ENCODE peak calls at places on chromosomes 6 and 20, in nine cellular contexts. K is lower leg skin, X is kidney, L is nephron progenitor cell, B is lung, T is GM13976, Q is cardiac fibroblast, F is AG09319, C is fibroblast of mammary gland. E is an unnamed sample.

GRCh38 chr6:71406871-71407860 is 118.6 kb downstream of the OGFRL1 start:
- DNase-seq in T (no peak), B (no peak), C (no peak), X (no peak), K (no peak), L (no peak), F (no peak), Q (no peak), E (no peak)

GRCh38 chr6:12865782-12866181 is 149.2 kb downstream of the PHACTR1 start:
- DNase-seq in X (no peak), F (no peak), K (no peak), L (no peak), T (no peak), B (no peak), C (no peak), Q (no peak), E (no peak)

GRCh38 chr6:116444092-116444491 is 17.1 kb upstream of the CALHM6 start:
- DNase-seq in K (no peak), Q (peak; percentile 70), L (no peak), C (peak; percentile 67), F (no peak), B (no peak), T (peak; percentile 41), X (no peak), E (peak; percentile 53)

GRCh38 chr6:111683749-111684267 is 78.1 kb upstream of the TRAF3IP2 start:
- DNase-seq in T (no peak), F (peak; percentile 81), X (no peak), L (no peak), K (no peak), Q (peak; percentile 99), C (peak; percentile 98), B (no peak), E (peak; percentile 47)

GRCh38 chr6:32244946-32245398 is 21.1 kb upstream of the NOTCH4 start:
- DNase-seq in F (peak; percentile 52), L (peak; percentile 90), C (peak; percentile 81), B (peak; percentile 80), Q (peak; percentile 78), X (peak; percentile 90), T (peak; percentile 87), K (peak; percentile 96), E (peak; percentile 74)

GRCh38 chr6:3549314-3549940 is 92.6 kb upstream of the SLC22A23 start:
- DNase-seq in X (no peak), B (peak; percentile 5), Q (peak; percentile 40), L (no peak), T (no peak), C (peak; percentile 17), F (no peak), K (no peak), E (peak; percentile 32)

GRCh38 chr6:148203970-148204369 is 138.7 kb upstream of the SASH1 start:
- DNase-seq in T (peak; percentile 53), Q (peak; percentile 69), X (no peak), C (peak; percentile 72), L (no peak), K (no peak), F (no peak), B (no peak), E (no peak)

GRCh38 chr20:47785900-47786762 is 850 bp upstream of the SULF2 start:
- DNase-seq in L (peak; percentile 78), Q (peak; percentile 81), K (peak; percentile 90), X (peak; percentile 88), T (peak; percentile 84), B (peak; percentile 49), F (peak; percentile 59), C (peak; percentile 70), E (peak; percentile 83)

GRCh38 chr6:19896580-19897010 is 59.4 kb downstream of the ID4 start:
- DNase-seq in L (no peak), C (no peak), K (no peak), T (no peak), X (no peak), B (no peak), F (no peak), Q (no peak), E (peak; percentile 47)

GRCh38 chr6:56692586-56693245 is 50.0 kb upstream of the DST start:
- DNase-seq in C (peak; percentile 84), B (no peak), L (no peak), Q (peak; percentile 93), K (no peak), F (peak; percentile 35), X (no peak), T (no peak), E (peak; percentile 59)

GRCh38 chr6:56693246-56693607 is 50.5 kb upstream of the DST start:
- DNase-seq in B (peak; percentile 62), C (peak; percentile 95), T (no peak), L (no peak), F (peak; percentile 86), X (peak; percentile 94), K (peak; percentile 96), Q (peak; percentile 93), E (peak; percentile 91)

GRCh38 chr6:56699066-56699654 is 56.5 kb upstream of the DST start:
- DNase-seq in C (peak; percentile 54), X (no peak), F (no peak), B (no peak), Q (peak; percentile 63), K (no peak), L (no peak), T (peak; percentile 32), E (peak; percentile 46)

GRCh38 chr6:56693988-56694387 is 51.3 kb upstream of the DST start:
- DNase-seq in Q (no peak), C (no peak), T (no peak), F (no peak), B (no peak), L (no peak), K (no peak), X (no peak), E (no peak)

GRCh38 chr6:56695702-56696101 is 53.0 kb upstream of the DST start:
- DNase-seq in T (no peak), C (peak; percentile 33), Q (peak; percentile 46), K (no peak), B (no peak), L (no peak), X (no peak), F (no peak), E (no peak)
- TF ChIP-seq CTCF in T (no peak), C (no peak), Q (no peak), K (no peak), B (no peak), L (no peak), X (no peak), F (no peak), E (no peak)

GRCh38 chr6:138403324-138403800 is 661 bp upstream of the HEBP2 start:
- DNase-seq in L (peak; percentile 54), B (peak; percentile 39), C (no peak), F (no peak), K (peak; percentile 87), Q (peak; percentile 23), X (peak; percentile 87), T (peak; percentile 74), E (no peak)
- TF ChIP-seq CTCF in L (no peak), B (no peak), C (no peak), F (peak; percentile 32), K (no peak), Q (no peak), X (no peak), T (peak; percentile 13), E (no peak)

GRCh38 chr6:168050861-168051586 is 28.0 kb downstream of the FRMD1 start:
- DNase-seq in C (peak; percentile 20), L (no peak), F (no peak), Q (no peak), X (peak; percentile 64), K (no peak), B (no peak), T (no peak), E (no peak)
- TF ChIP-seq CTCF in C (peak; percentile 31), L (no peak), F (peak; percentile 34), Q (peak; percentile 10), X (no peak), K (no peak), B (peak; percentile 2), T (no peak), E (no peak)

GRCh38 chr6:36752886-36753506 is 55.4 kb downstream of the RAB44 start:
- DNase-seq in F (no peak), C (no peak), B (no peak), X (no peak), T (no peak), K (no peak), L (no peak), Q (no peak), E (no peak)

GRCh38 chr6:36755435-36756348 is 58.1 kb downstream of the RAB44 start:
- DNase-seq in X (no peak), T (peak; percentile 73), B (no peak), K (no peak), L (no peak), Q (peak; percentile 77), C (peak; percentile 47), F (no peak), E (peak; percentile 46)

GRCh38 chr6:36756761-36757160 is 59.1 kb downstream of the RAB44 start:
- DNase-seq in C (no peak), F (no peak), B (no peak), T (no peak), L (no peak), X (no peak), K (no peak), Q (no peak), E (no peak)

GRCh38 chr6:36753671-36754485 is 56.3 kb downstream of the RAB44 start:
- DNase-seq in B (no peak), X (no peak), C (no peak), L (no peak), Q (no peak), T (no peak), F (no peak), K (no peak), E (no peak)

DNA sequence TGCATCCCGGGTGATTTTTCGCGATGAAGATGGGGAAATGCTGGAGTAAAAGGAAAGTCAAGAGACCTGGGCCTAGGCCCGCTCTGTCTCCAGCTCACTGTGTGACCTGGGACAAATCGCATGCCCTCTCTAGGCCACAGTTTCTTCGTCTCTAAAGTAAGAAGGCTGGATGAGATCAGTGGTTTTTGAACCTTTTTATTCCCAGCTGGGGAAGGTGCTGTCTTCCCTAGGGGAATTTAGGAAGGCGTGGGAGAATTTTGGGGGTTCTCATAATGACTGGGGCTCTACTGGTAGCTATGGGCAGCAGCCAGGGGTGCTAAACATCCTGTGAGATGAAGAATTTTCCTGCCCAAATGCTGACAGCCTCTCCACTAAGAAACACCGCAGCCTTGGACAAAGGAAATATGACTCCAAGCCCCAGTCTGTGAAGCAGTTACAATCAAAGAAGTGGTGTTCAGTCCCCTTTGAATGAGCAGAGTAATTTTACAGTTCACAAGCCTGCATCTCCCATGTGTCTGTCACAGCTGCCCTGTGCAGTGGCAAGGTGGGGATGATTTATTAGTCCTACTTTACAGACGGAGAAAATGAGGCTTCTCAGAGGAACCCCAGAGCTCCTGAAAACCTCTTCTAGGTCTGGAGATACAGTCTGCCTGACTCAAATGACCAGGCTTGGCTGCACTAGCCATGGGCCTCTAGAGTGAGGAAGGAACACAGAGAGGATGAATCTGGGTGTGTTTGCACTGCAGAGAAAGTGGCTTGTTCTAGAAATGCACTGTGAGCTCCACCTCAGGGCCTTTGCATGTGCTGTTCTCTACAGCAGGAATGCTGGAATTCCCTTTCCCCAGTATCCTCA is 57.2 kb downstream of the RAB44 start:
- DNase-seq in C (no peak), T (no peak), K (no peak), L (no peak), B (no peak), Q (no peak), F (no peak), X (no peak), E (no peak)
- TF ChIP-seq CTCF in C (no peak), T (no peak), K (no peak), L (no peak), B (no peak), Q (no peak), F (no peak), X (no peak), E (no peak)

GRCh38 chr20:11585752-11586352 is 331.8 kb upstream of the BTBD3 start:
- DNase-seq in K (no peak), B (no peak), X (no peak), F (no peak), L (no peak), Q (peak; percentile 25), T (no peak), C (peak; percentile 9), E (peak; percentile 22)
- TF ChIP-seq CTCF in K (no peak), B (no peak), X (peak; percentile 25), F (peak; percentile 2), L (peak; percentile 37), Q (peak; percentile 27), T (no peak), C (peak; percentile 15), E (peak; percentile 41)